ENCODE peak calls at places on chromosomes 13 and 19, in six cellular contexts. X, Z, R, H, Q and U are unnamed samples.

GRCh38 chr13:29577135-29578051 is 18.1 kb downstream of the SLC7A1 start:
- DNase-seq in X (no peak), Z (no peak), R (no peak), H (no peak), Q (no peak), U (no peak)

GRCh38 chr19:41479757-41480191 is 36.8 kb downstream of the ERICH4 start:
- DNase-seq in X (no peak), Z (no peak), R (no peak), H (no peak), Q (no peak), U (no peak)

GRCh38 chr13:26967119-26968038 is 204.2 kb downstream of the USP12 start:
- DNase-seq in X (no peak), Z (no peak), R (no peak), H (no peak), Q (no peak), U (no peak)

GRCh38 chr13:23615677-23616076 is 45.5 kb downstream of the TNFRSF19 start:
- DNase-seq in X (no peak), Z (no peak), R (no peak), H (no peak), Q (no peak), U (no peak)

GRCh38 chr13:44305216-44305615 is 68.4 kb upstream of the SERP2 start:
- DNase-seq in X (no peak), Z (no peak), R (peak), H (no peak), Q (no peak), U (no peak)

GRCh38 chr19:9721861-9722260 is 46.7 kb downstream of the ZNF846 start:
- DNase-seq in X (no peak), Z (no peak), R (no peak), H (no peak), Q (peak), U (no peak)

GRCh38 chr13:52156724-52157251 is 2.6 kb downstream of the NEK3 start:
- DNase-seq in X (no peak), Z (no peak), R (no peak), H (no peak), Q (no peak), U (no peak)

GRCh38 chr13:24133396-24133795 is 27.1 kb upstream of the SPATA13 start:
- DNase-seq in X (no peak), Z (no peak), R (no peak), H (peak), Q (no peak), U (no peak)

GRCh38 chr19:15529774-15530372 is 21.5 kb downstream of the CYP4F22 start:
- DNase-seq in X (no peak), Z (no peak), R (no peak), H (no peak), Q (no peak), U (no peak)

GRCh38 chr13:96119921-96120320 is 30.0 kb downstream of the HS6ST3 start:
- DNase-seq in X (no peak), Z (no peak), R (no peak), H (no peak), Q (no peak), U (no peak)

DNA sequence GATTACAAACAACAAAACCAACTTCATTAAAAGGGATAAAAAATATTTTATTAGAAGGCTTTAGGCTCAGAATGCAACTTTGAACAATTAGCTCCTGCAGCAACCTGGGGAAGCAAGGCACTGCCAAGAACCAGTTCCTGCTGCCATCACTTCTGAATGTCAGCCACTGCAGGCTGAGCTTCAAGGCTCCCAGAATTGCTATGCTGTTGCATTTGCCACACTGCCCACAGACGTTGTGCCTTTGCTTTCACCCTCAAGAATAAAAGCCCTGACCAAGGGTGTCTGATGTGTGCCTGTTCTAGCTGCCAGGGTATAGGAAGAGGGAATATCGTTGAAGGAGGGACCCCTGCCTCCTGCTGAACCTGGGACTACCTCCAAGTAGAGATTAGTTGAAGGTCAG is 238.4 kb downstream of the ITGBL1 start:
- DNase-seq in X (no peak), Z (no peak), R (no peak), H (no peak), Q (no peak), U (no peak)
- H3K27ac ChIP-seq in X (no peak), Z (no peak), R (no peak), H (no peak), Q (no peak), U (no peak)

GRCh38 chr13:99871249-99871898 is 100.2 kb downstream of the ZIC5 start:
- DNase-seq in X (no peak), Z (no peak), R (no peak), H (no peak), Q (no peak), U (no peak)
- H3K27ac ChIP-seq in X (no peak), Z (no peak), R (no peak), H (no peak), Q (no peak), U (no peak)

DNA sequence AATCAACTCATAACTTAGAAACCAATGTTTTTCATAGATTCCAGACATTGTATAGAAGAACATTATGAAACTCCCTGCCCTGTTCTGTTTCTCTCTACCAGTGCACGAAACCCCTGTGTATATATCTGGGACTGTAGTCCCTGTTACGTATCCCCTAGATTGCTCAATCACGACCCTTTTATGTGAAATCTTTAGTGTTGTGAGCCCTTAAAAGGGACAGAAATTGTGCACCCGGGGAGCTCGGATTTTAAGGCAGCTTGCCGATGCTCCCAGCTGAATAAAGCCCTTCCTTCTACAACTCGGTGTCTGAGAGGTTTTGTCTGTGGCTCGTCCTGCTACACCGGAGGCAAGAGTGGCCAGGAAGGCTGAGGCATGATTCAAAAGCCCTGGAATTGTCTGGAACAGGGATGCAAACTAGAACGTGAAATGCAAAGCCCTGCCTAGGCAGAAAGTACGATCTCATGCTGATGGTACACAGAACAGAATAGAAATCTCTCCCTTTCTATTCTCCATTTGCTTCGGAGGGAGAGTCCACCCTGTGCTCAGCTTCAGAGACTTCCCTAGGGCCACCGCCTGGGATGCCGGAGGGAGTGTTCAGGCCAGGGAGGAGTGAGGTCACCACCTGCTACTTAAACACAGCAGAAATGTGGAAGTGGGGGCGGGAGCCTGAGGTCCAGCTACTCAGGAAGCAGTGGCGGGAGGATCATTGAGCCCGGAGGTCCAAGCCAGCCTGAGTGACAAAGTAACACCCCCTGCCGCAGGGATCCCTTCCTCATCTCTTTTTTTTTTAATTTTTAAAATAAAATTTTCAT is 760 bp upstream of the ZNF888 start:
- DNase-seq in X (no peak), Z (peak), R (no peak), H (peak), Q (no peak), U (no peak)
- H3K27ac ChIP-seq in X (no peak), Z (no peak), R (peak), H (no peak), Q (peak), U (no peak)

GRCh38 chr19:14381689-14382474 is 638 bp downstream of the ADGRE5 start:
- DNase-seq in X (peak), Z (peak), R (no peak), H (no peak), Q (peak), U (peak)
- H3K27ac ChIP-seq in X (peak), Z (peak), R (peak), H (peak), Q (peak), U (peak)

GRCh38 chr19:39819786-39820185 is 14.2 kb downstream of the DYRK1B start:
- DNase-seq in X (no peak), Z (no peak), R (no peak), H (no peak), Q (no peak), U (no peak)
- H3K27ac ChIP-seq in X (no peak), Z (no peak), R (no peak), H (no peak), Q (no peak), U (no peak)

DNA sequence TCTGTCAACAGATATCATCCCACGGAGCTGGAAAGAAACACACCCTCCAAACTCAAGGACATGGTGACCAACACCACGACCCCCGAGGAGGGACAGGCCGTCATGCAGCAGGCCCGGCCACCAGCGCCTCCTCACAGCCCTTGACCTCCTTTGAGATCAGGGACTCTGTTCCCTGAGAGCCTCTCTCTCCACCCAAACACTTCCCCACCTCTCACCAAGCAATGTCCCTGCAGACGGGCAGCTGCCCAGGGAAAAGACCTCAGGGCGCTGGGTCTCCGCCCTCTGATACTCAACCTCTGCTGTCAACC is 10.0 kb downstream of the SCGB2B2 start:
- DNase-seq in X (no peak), Z (no peak), R (no peak), H (no peak), Q (no peak), U (no peak)
- H3K27ac ChIP-seq in X (no peak), Z (no peak), R (no peak), H (no peak), Q (peak), U (no peak)

DNA sequence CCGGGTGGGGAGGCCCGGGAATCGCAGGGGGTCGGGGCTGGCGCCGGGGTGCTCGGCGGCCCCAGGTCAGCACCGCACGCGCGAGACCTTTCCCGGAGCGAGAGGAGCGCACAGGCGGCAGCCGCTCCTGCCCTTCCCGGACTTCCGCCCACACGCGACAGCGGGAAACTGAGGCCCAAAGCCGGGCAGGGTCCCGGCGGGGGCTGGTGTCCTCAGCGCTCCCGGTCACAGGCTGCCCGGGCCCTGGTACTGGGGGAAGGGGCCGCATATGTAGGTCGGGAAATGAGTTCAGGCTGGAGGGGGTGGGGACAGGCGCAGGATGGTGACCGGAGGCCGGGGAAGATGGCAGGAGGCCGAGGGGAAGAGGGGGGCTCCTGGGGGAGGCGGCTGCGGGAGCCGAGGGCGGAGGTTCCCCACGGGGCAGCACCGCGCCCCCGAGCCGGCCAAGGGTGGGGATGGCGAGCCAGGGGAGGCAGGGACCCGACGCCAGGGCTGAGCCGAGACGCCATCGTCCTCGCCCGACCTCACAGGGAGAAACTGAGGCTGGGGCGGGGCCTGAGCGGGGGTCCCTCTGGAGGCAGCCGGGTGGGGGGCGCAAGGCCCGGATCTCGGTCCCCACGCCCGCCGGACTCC is 662 bp downstream of the CBARP start:
- DNase-seq in X (no peak), Z (no peak), R (no peak), H (peak), Q (no peak), U (no peak)
- H3K27ac ChIP-seq in X (no peak), Z (peak), R (peak), H (peak), Q (peak), U (no peak)

GRCh38 chr19:3463959-3464796 is 16.1 kb downstream of the SMIM24 start:
- DNase-seq in X (no peak), Z (no peak), R (no peak), H (no peak), Q (no peak), U (no peak)

GRCh38 chr19:3464797-3465235 is 15.5 kb downstream of the SMIM24 start:
- DNase-seq in X (no peak), Z (no peak), R (no peak), H (no peak), Q (no peak), U (no peak)

GRCh38 chr19:3465552-3465951 is 14.8 kb downstream of the SMIM24 start:
- DNase-seq in X (no peak), Z (no peak), R (no peak), H (no peak), Q (no peak), U (no peak)

GRCh38 chr19:3459965-3460582 is 20.3 kb downstream of the SMIM24 start:
- DNase-seq in X (no peak), Z (no peak), R (no peak), H (no peak), Q (no peak), U (no peak)

DNA sequence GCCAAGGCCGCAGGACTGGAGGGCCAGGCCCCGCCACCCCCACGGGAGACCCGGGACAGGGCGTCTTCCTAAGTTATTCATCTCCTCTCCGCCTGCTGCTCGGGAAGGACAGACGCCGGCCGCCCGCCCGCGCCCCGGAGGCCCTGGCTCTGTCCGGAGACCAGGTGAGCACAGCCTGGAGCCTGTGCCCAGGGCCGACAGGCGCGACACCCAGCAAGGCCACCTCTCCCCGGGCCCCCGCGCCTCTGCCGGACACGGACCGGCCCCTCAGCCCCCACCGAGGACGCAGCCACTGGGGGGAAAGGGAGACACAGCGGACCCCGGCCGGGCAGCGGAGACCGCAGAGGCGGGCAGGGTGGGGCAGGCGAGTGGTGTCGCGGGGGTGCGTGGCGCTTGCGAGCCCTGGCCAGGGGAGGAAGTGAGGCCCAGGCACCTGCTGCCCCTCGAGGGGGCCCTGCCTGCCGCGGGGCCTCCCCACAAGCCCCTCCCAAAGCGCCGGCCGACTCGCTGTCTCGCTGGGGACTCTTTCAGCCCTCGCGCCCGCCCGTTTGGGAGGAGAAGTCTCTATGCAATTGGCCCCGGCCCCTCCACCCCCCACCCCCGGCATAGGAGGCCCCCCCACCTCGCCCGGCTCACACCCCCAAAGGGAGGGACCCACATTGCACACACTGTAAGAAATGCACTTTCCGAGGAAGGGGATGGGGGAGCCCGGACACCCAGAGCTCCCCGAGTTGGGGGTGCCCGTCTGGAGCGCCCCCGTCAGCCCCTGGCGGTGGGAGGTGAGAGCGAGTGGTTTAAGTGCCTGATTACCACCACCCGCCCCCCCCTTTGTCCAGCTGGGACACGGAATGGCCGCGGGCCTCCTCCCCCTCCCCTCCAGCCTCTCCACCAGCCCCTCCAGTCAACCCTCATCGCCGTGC is 17.0 kb downstream of the SMIM24 start:
- DNase-seq in X (no peak), Z (no peak), R (no peak), H (no peak), Q (no peak), U (no peak)
- H3K27ac ChIP-seq in X (no peak), Z (no peak), R (no peak), H (no peak), Q (peak), U (no peak)

DNA sequence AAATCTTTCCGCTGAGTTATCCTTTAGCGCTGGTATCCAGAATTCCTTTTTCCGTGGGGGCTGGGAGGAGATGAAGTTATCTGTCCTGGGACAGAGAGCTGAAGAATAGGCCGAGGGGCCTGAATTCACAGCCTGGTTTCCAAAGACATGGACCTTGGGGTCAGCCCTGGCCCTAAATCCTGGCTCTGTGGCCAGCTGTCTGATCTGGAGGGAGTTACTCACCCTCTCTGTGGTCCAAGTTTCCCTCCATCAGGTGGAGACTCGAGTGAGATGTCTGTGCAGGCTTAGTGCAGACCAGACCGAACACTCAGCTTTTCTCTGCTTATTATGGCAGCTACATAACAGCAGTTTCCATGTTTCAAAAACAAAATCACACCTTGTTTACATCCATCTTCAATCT is 59.6 kb downstream of the CDADC1 start:
- DNase-seq in X (no peak), Z (peak), R (no peak), H (no peak), Q (no peak), U (no peak)
- H3K27ac ChIP-seq in X (no peak), Z (peak), R (no peak), H (peak), Q (no peak), U (no peak)